ENCODE peak calls at places on chromosomes 2 and 18, in four cellular contexts. U, A, J and K are unnamed samples.

GRCh38 chr2:241273552-241273988 is 41.9 kb downstream of the HDLBP start:
- DNase-seq in U (no peak), A (no peak), J (no peak), K (no peak)

GRCh38 chr18:63320690-63321265 is 1.2 kb upstream of the BCL2 start:
- DNase-seq in J (peak), U (no peak), A (peak), K (peak)

GRCh38 chr2:45627911-45628310 is 16.8 kb upstream of the SRBD1 start:
- DNase-seq in U (no peak), J (no peak), A (peak), K (no peak)

GRCh38 chr2:127153691-127154158 is 46.8 kb upstream of the BIN1 start:
- DNase-seq in J (no peak), U (no peak), A (peak), K (peak)

GRCh38 chr2:1863861-1864260 is 119.5 kb upstream of the PXDN start:
- DNase-seq in U (no peak), J (no peak), A (no peak), K (no peak)

GRCh38 chr2:197198890-197199289 is 111.7 kb downstream of the ANKRD44 start:
- DNase-seq in J (no peak), U (peak), A (no peak), K (no peak)

GRCh38 chr18:46283268-46283667 is 179.1 kb downstream of the HAUS1 start:
- DNase-seq in A (peak), U (no peak), J (no peak), K (no peak)

GRCh38 chr18:75276813-75277628 is 66.4 kb downstream of the TSHZ1 start:
- DNase-seq in J (no peak), U (no peak), A (peak), K (no peak)

GRCh38 chr18:48167901-48168300 is 237.4 kb upstream of the SMAD2 start:
- DNase-seq in J (no peak), A (no peak), U (no peak), K (no peak)

GRCh38 chr2:109728809-109729208 is 65.3 kb upstream of the RGPD5 start:
- DNase-seq in A (no peak), J (no peak), U (no peak), K (peak)

GRCh38 chr18:74857901-74858300 is 260.2 kb downstream of the ZNF407 start:
- DNase-seq in U (no peak), A (no peak), J (no peak), K (no peak)

GRCh38 chr2:224161712-224162111 is 122.6 kb upstream of the SERPINE2 start:
- DNase-seq in A (no peak), J (no peak), U (no peak), K (no peak)

GRCh38 chr2:19461504-19461903 is 103.1 kb upstream of the OSR1 start:
- DNase-seq in U (no peak), A (no peak), J (no peak), K (no peak)

GRCh38 chr2:101501443-101501842 is 26.5 kb upstream of the RFX8 start:
- DNase-seq in U (no peak), A (no peak), J (no peak), K (no peak)

GRCh38 chr2:63034575-63034974 is 16.1 kb upstream of the OTX1 start:
- DNase-seq in U (no peak), J (no peak), A (no peak), K (no peak)

GRCh38 chr18:75830848-75831247 is 403.3 kb upstream of the SMIM21 start:
- DNase-seq in U (no peak), J (no peak), A (no peak), K (no peak)

GRCh38 chr2:74252036-74252435 is 53.6 kb downstream of the MTHFD2 start:
- DNase-seq in A (no peak), J (no peak), U (no peak), K (no peak)

DNA sequence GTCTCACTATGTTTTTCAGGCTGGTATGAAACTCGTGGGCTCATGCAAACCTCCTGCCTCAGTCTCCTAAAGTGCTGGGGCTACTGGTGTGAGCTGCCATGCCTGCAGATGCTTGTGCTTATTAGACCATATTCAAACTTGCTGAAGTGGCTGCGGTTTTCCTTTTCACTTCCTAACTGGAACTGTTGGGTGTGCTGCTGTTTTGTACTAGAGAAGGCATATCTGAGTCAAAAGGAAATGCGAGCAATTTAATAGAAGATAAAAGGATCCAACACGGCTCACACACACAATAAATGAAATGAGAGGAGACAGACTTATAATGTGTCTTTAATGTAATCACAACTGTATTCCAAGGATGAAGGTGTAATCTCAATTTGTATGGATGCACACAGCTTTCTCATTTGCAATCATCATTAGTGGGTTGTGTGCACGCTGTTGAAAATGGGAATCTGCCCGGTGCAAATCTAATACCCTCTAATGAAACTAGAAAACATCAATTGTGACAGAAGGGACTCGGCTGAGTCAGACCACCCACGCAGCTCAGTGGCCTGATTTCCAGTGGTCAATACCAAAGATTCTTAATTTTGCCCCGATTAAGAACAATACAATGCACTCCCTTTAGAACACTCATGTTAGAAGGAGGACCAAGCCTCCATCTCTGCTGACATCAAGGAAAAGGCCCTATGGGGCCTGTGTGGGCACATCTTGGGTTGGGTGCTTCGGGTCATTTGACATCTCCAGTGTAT is 532.7 kb downstream of the TDRD15 start:
- DNase-seq in J (no peak), A (no peak), U (no peak), K (no peak)
- TF ChIP-seq CTCF in J (no peak), A (no peak), U (no peak), K (no peak)

GRCh38 chr2:40230186-40230585 is 221.7 kb downstream of the SLC8A1 start:
- DNase-seq in J (no peak), A (no peak), U (no peak), K (no peak)
- TF ChIP-seq CTCF in J (no peak), A (no peak), U (no peak), K (no peak)

GRCh38 chr2:21162615-21162878 is 38.8 kb downstream of the TDRD15 start:
- DNase-seq in J (no peak), A (no peak), U (no peak), K (no peak)
- TF ChIP-seq CTCF in J (no peak), A (no peak), U (no peak), K (no peak)

GRCh38 chr2:42942990-42943493 is 150.7 kb upstream of the HAAO start:
- DNase-seq in A (no peak), J (no peak), U (no peak), K (no peak)

GRCh38 chr2:42939411-42940206 is 147.2 kb upstream of the HAAO start:
- DNase-seq in A (no peak), J (no peak), U (no peak), K (no peak)

GRCh38 chr2:42942214-42942989 is 150.0 kb upstream of the HAAO start:
- DNase-seq in U (no peak), A (no peak), J (no peak), K (no peak)

GRCh38 chr2:42938671-42939370 is 146.4 kb upstream of the HAAO start:
- DNase-seq in J (no peak), U (no peak), A (no peak), K (no peak)

DNA sequence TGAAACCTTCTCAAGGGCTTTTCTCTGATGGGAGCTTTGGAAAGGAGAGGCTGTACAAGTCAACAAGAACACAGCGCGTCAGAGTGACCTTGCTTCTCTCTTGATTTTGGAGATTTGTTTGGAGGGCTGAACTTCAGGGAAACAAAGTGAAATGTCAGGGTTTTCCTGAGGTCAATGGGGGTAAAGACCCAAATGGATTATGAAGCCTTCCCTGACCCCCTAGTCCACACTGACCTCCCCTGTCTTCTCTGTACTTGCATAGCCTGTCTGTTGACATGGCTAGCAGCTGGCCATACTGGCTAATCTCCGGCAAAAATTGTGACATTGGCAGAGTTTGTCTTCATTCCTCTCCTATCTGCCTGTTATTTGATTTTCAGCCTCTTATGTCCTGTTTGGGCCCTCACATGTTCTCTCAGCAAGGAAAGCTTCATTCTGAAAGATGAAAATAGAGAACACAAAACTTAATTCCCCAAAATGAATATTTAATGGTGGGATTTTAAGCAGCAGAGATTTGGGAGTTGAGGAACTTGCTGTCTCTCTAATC is 149.3 kb upstream of the HAAO start:
- DNase-seq in U (no peak), A (no peak), J (no peak), K (no peak)
- TF ChIP-seq CTCF in U (no peak), A (no peak), J (no peak), K (no peak)

GRCh38 chr2:138829326-138829725 is 49.1 kb upstream of the NXPH2 start:
- DNase-seq in U (no peak), J (peak), A (no peak), K (peak)
- TF ChIP-seq CTCF in U (no peak), J (peak), A (peak), K (peak)

GRCh38 chr18:45108754-45109153 is 428.1 kb downstream of the SETBP1 start:
- DNase-seq in A (no peak), J (no peak), U (no peak), K (no peak)
- TF ChIP-seq CTCF in A (no peak), J (no peak), U (no peak), K (no peak)